ENCODE peak calls at places on chromosomes 13 and 19, in six cellular contexts. Y is K562, D is SK-N-SH, U is H1, N is GM12878, P is HepG2. J is an unnamed sample.

GRCh38 chr19:13825489-13826475 is 30.5 kb downstream of the ZSWIM4 start:
- DNase-seq in D (peak; percentile 80), U (no peak), N (no peak), P (no peak), Y (peak; percentile 91), J (no peak)

GRCh38 chr19:13597625-13598024 is 91.3 kb upstream of the CACNA1A start:
- DNase-seq in U (no peak), N (peak; percentile 25), P (peak; percentile 35), Y (peak; percentile 72), D (peak; percentile 82), J (peak; percentile 71)

GRCh38 chr13:78410847-78411246 is 192.5 kb downstream of the POU4F1 start:
- DNase-seq in N (no peak), Y (no peak), P (no peak), U (no peak), D (no peak), J (no peak)

GRCh38 chr19:3585301-3586123 is at the start of gene GIPC3:
- DNase-seq in N (no peak), P (no peak), D (peak; percentile 73), U (no peak), Y (peak; percentile 67), J (no peak)

GRCh38 chr13:96379967-96380366 is 290.1 kb downstream of the HS6ST3 start:
- DNase-seq in P (no peak), Y (no peak), N (no peak), U (no peak), D (no peak), J (no peak)

GRCh38 chr19:18763674-18764590 is 27.2 kb downstream of the COMP start:
- DNase-seq in U (no peak), D (peak; percentile 88), P (no peak), N (no peak), Y (peak; percentile 73), J (no peak)

GRCh38 chr19:33024398-33024797 is 40.3 kb downstream of the RHPN2 start:
- DNase-seq in N (no peak), P (no peak), D (no peak), U (no peak), Y (no peak), J (no peak)

GRCh38 chr13:18948012-18948663 is 233.5 kb downstream of the TUBA3C start:
- DNase-seq in P (no peak), D (no peak), N (no peak), Y (no peak), U (no peak), J (no peak)

GRCh38 chr13:30049692-30050091 is 199.3 kb upstream of the UBL3 start:
- DNase-seq in D (no peak), U (no peak), Y (peak; percentile 13), P (no peak), N (no peak), J (no peak)

GRCh38 chr19:42601811-42602443 is 7.2 kb upstream of the CEACAM8 start:
- DNase-seq in U (no peak), Y (peak; percentile 39), D (no peak), P (peak; percentile 9), N (no peak), J (peak; percentile 34)

GRCh38 chr13:65872448-65872847 is 1357.7 kb downstream of the PCDH9 start:
- DNase-seq in Y (no peak), N (no peak), P (no peak), U (no peak), D (no peak), J (no peak)

GRCh38 chr13:41588899-41589298 is 131.5 kb downstream of the RGCC start:
- DNase-seq in U (no peak), Y (peak; percentile 39), D (no peak), N (no peak), P (peak; percentile 50), J (peak; percentile 35)

GRCh38 chr19:31270897-31271568 is 78.2 kb downstream of the TSHZ3 start:
- DNase-seq in U (no peak), D (no peak), N (no peak), Y (no peak), P (no peak), J (no peak)

GRCh38 chr19:36686365-36687213 is 823 bp upstream of the ZNF567 start:
- DNase-seq in Y (no peak), U (no peak), N (no peak), D (no peak), P (no peak), J (no peak)

GRCh38 chr13:34254366-34254765 is 436.4 kb downstream of the RFC3 start:
- DNase-seq in N (no peak), U (no peak), Y (no peak), D (no peak), P (no peak), J (no peak)

GRCh38 chr13:89968468-89968867 is 1379.0 kb upstream of the MIR17HG start:
- DNase-seq in Y (no peak), N (no peak), P (no peak), U (no peak), D (no peak), J (no peak)

GRCh38 chr13:51729853-51730553 is 74.0 kb downstream of the DHRS12 start:
- DNase-seq in D (no peak), Y (no peak), N (no peak), P (peak; percentile 70), U (no peak), J (no peak)

GRCh38 chr13:94921181-94921580 is 208.8 kb upstream of the SOX21 start:
- DNase-seq in P (no peak), D (no peak), N (no peak), Y (no peak), U (no peak), J (no peak)

GRCh38 chr13:76225815-76226489 is 589.8 kb downstream of the LMO7 start:
- DNase-seq in U (no peak), P (no peak), Y (no peak), D (no peak), N (no peak), J (no peak)

GRCh38 chr19:27846944-27847343 is 1366.0 kb downstream of the UQCRFS1 start:
- DNase-seq in N (no peak), Y (no peak), P (peak; percentile 2), D (no peak), U (no peak), J (no peak)

GRCh38 chr19:29714953-29715694 is at the start of gene C19orf12:
- DNase-seq in Y (peak; percentile 87), P (peak; percentile 18), N (no peak), U (no peak), D (peak; percentile 93), J (peak; percentile 77)

GRCh38 chr19:57171551-57172081 is 4.3 kb upstream of the DUXA start:
- DNase-seq in N (no peak), Y (no peak), D (peak; percentile 95), U (peak; percentile 15), P (peak; percentile 20), J (no peak)

GRCh38 chr13:44653261-44653660 is 77.1 kb upstream of the TSC22D1 start:
- DNase-seq in N (no peak), P (no peak), Y (no peak), U (no peak), D (no peak), J (no peak)

GRCh38 chr13:48838193-48839000 is 137.3 kb upstream of the FNDC3A start:
- DNase-seq in U (no peak), P (no peak), N (no peak), D (no peak), Y (no peak), J (peak; percentile 58)

GRCh38 chr19:10929402-10929794 is 787 bp downstream of the TIMM29 start:
- DNase-seq in D (no peak), U (no peak), P (no peak), Y (peak; percentile 21), N (no peak), J (no peak)

GRCh38 chr19:1038995-1039645 is 787 bp upstream of the ABCA7 start:
- DNase-seq in N (no peak), P (no peak), D (no peak), Y (no peak), U (no peak), J (no peak)

DNA sequence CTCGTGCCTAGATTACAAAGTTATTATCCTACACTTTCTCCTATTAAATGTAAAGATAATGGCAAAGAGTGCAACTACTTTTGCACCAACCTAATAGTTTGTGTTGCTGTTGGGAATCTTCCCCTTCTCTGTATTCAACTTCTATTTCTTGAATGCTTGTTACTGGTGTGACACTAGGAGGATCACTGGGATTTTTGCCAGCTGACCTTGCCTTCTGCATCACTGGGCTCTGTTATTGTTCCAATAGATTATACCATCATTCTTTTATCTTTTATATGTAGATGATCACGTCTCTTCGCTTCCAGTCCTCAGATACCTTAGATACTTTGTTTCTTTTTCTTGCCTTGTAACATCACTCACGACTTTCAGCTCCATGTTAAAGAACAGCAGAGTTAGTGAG is 3.5 kb upstream of the OR10H4 start:
- DNase-seq in D (no peak), Y (no peak), P (no peak), U (no peak), N (no peak), J (no peak)
- TF ChIP-seq CHD2 in D (no peak), Y (no peak), P (no peak), U (no peak), N (no peak), J (no peak)

GRCh38 chr13:21749410-21749809 is 78.5 kb downstream of the FGF9 start:
- DNase-seq in D (no peak), P (peak; percentile 32), N (no peak), U (no peak), Y (no peak), J (no peak)
- TF ChIP-seq MAX in D (no peak), P (no peak), N (no peak), U (no peak), Y (no peak), J (no peak)

GRCh38 chr13:112969692-112970338 is 801 bp downstream of the MCF2L start:
- DNase-seq in Y (no peak), P (no peak), N (no peak), D (peak; percentile 78), U (no peak), J (no peak)
- TF ChIP-seq CHD2 in Y (no peak), P (no peak), N (no peak), D (no peak), U (no peak), J (no peak)

DNA sequence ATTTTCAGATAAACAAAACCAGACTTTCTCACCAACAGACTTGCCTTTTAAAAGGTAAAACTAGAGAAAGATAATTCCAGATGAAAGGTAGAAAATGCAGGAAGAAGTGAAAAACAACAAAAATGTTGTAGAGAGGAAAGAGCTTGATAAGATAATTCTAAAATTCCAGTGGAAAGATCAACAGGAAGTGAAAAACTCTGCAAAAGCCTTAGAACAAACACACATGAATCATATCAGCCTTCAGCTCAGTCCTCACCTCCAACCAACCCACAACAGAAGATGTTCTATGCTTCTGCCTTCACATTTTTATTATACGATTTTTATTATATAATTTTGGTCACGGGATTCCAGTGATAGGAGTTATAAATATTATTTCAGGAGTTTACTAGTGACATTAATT is 57.8 kb downstream of the GADD45B start:
- DNase-seq in U (no peak), D (no peak), Y (no peak), P (no peak), N (no peak), J (no peak)
- TF ChIP-seq MAX in U (no peak), D (no peak), Y (no peak), P (no peak), N (no peak), J (no peak)

GRCh38 chr13:20713751-20714150 is 10.3 kb downstream of the IL17D start:
- DNase-seq in P (no peak), D (no peak), N (no peak), Y (no peak), U (no peak), J (no peak)
- TF ChIP-seq CHD2 in P (no peak), D (no peak), N (no peak), Y (no peak), U (no peak), J (no peak)

J was measured in A549.